ENCODE peak calls at places on chromosome 17, in five cellular contexts. W, B, U, T and S are unnamed samples.

GRCh38 chr17:60600490-60601431 is 768 bp downstream of the PPM1D start:
- DNase-seq in W (peak), B (peak), U (no peak), T (peak), S (peak)

GRCh38 chr17:43360376-43360738 is 38.4 kb upstream of the ARL4D start:
- DNase-seq in W (peak), B (no peak), U (peak), T (peak), S (no peak)

GRCh38 chr17:63697341-63698286 is 2.3 kb downstream of the LIMD2 start:
- DNase-seq in W (peak), B (peak), U (peak), T (peak), S (no peak)

GRCh38 chr17:74527756-74528155 is 3.5 kb downstream of the CD300LB start:
- DNase-seq in W (no peak), B (no peak), U (no peak), T (no peak), S (no peak)

GRCh38 chr17:72095316-72095715 is 25.5 kb upstream of the SOX9 start:
- DNase-seq in W (no peak), B (no peak), U (no peak), T (no peak), S (no peak)

GRCh38 chr17:44222112-44222869 is 2.8 kb upstream of the UBTF start:
- DNase-seq in W (peak), B (peak), U (no peak), T (peak), S (peak)

GRCh38 chr17:80752369-80752705 is 207.7 kb downstream of the RPTOR start:
- DNase-seq in W (no peak), B (peak), U (no peak), T (no peak), S (no peak)

GRCh38 chr17:50904522-50905459 is 38.6 kb upstream of the TOB1 start:
- DNase-seq in W (no peak), B (peak), U (no peak), T (no peak), S (peak)

GRCh38 chr17:80068301-80069160 is 32.1 kb downstream of the CCDC40 start:
- DNase-seq in W (peak), B (peak), U (no peak), T (no peak), S (no peak)

GRCh38 chr17:47946929-47947397 is 5.6 kb downstream of the PNPO start:
- DNase-seq in W (peak), B (peak), U (peak), T (peak), S (peak)